ENCODE peak calls at places on chromosomes 7 and 10, in nine cellular contexts. X is activated CD8-positive, alpha-beta memory T cell treated with anti-CD3 and anti-CD28 coated beads, Interleukin-2, amount 50 U/mL, for 4 hours; Q is retina; E is progenitor cell of endocrine pancreas; S is Caki2; P is T-cell; U is central memory CD4-positive, alpha-beta T cell; G is nephron progenitor cell; R is AG08395. Y is an unnamed sample.

GRCh38 chr10:9682812-9683211 is 1334.9 kb upstream of the CELF2 start:
- DNase-seq in E (no peak), G (no peak), Q (no peak), P (no peak), X (no peak), S (no peak), R (no peak), U (no peak), Y (no peak)

GRCh38 chr10:76382381-76382851 is 951.0 kb downstream of the LRMDA start:
- DNase-seq in R (peak), X (no peak), P (no peak), G (no peak), S (peak), U (no peak), E (no peak), Q (no peak), Y (peak)

GRCh38 chr10:63431962-63432797 is 33.6 kb downstream of the JMJD1C start:
- DNase-seq in X (no peak), S (peak), E (no peak), P (no peak), G (no peak), R (no peak), U (no peak), Q (no peak), Y (no peak)

GRCh38 chr10:80372675-80373074 is 16.1 kb downstream of the DYDC2 start:
- DNase-seq in U (no peak), P (no peak), R (no peak), S (no peak), X (no peak), G (no peak), Q (peak), E (no peak), Y (peak)

GRCh38 chr7:129853661-129854268 is 99.0 kb downstream of the UBE2H start:
- DNase-seq in S (no peak), Q (no peak), X (no peak), E (no peak), R (no peak), P (no peak), U (no peak), G (no peak), Y (no peak)

GRCh38 chr10:128062331-128062730 is 63.9 kb downstream of the MKI67 start:
- DNase-seq in S (no peak), U (peak), X (no peak), G (peak), P (no peak), Q (peak), R (no peak), E (no peak), Y (peak)

GRCh38 chr7:129783097-129783919 is 169.5 kb downstream of the UBE2H start:
- DNase-seq in E (no peak), G (no peak), S (no peak), Q (peak), U (no peak), X (no peak), P (no peak), R (no peak), Y (peak)

GRCh38 chr7:22184549-22185199 is 172.3 kb downstream of the RAPGEF5 start:
- DNase-seq in P (no peak), G (no peak), E (no peak), R (no peak), X (no peak), U (no peak), S (no peak), Q (no peak), Y (no peak)

GRCh38 chr10:63866075-63866746 is 345.0 kb downstream of the REEP3 start:
- DNase-seq in G (peak), R (peak), S (peak), U (peak), P (no peak), E (peak), X (peak), Q (peak), Y (peak)

GRCh38 chr7:55569269-55569663 is 3.0 kb downstream of the VOPP1 start:
- DNase-seq in S (no peak), U (no peak), X (no peak), G (no peak), R (no peak), P (no peak), E (no peak), Q (no peak), Y (peak)

GRCh38 chr10:66505003-66505707 is 420.7 kb upstream of the LRRTM3 start:
- DNase-seq in Q (no peak), G (no peak), U (no peak), E (no peak), S (no peak), R (no peak), X (no peak), P (no peak), Y (no peak)

GRCh38 chr10:63819753-63820347 is 298.6 kb downstream of the REEP3 start:
- DNase-seq in P (no peak), X (no peak), U (no peak), G (peak), S (peak), Q (peak), E (peak), R (peak), Y (peak)

GRCh38 chr10:27663611-27664010 is 82.0 kb downstream of the MKX start:
- DNase-seq in U (no peak), E (no peak), X (no peak), G (no peak), P (no peak), R (no peak), Q (no peak), S (no peak), Y (no peak)

GRCh38 chr10:60848126-60848525 is 69.8 kb downstream of the CDK1 start:
- DNase-seq in G (no peak), S (peak), Q (no peak), P (no peak), E (no peak), U (no peak), X (no peak), R (peak), Y (peak)

GRCh38 chr10:60524541-60524940 is 134.9 kb upstream of the ANK3 start:
- DNase-seq in S (no peak), G (no peak), P (no peak), R (no peak), E (no peak), X (no peak), Q (no peak), U (no peak), Y (no peak)

GRCh38 chr7:44398506-44398905 is 73.1 kb upstream of the CAMK2B start:
- DNase-seq in X (no peak), P (no peak), E (no peak), R (no peak), Q (no peak), S (no peak), G (no peak), U (no peak), Y (no peak)

Y was measured in left kidney.